ENCODE peak calls at places on chromosomes 11 and 22, in eight cellular contexts. One of them, this sample, is unnamed.

GRCh38 chr11:23723861-23724260 is 773.0 kb upstream of the LUZP2 start:
- DNase-seq in GM04504: no peak
- DNase-seq in endothelial cell: no peak
- DNase-seq in AG08395: no peak
- DNase-seq in GM13977: peak
- DNase-seq in brain microvascular endothelial cell: no peak
- DNase-seq in Calu3: no peak
- DNase-seq in iris pigment epithelial cell: peak
- DNase-seq in this sample: no peak

GRCh38 chr11:19938051-19938856 is 222.0 kb downstream of the DBX1 start:
- DNase-seq in GM04504: no peak
- DNase-seq in GM13977: peak
- DNase-seq in brain microvascular endothelial cell: peak
- DNase-seq in endothelial cell: peak
- DNase-seq in iris pigment epithelial cell: peak
- DNase-seq in AG08395: peak
- DNase-seq in Calu3: peak
- DNase-seq in this sample: peak

GRCh38 chr22:26573026-26573662 is 16.8 kb downstream of the TPST2 start:
- DNase-seq in endothelial cell: no peak
- DNase-seq in Calu3: no peak
- DNase-seq in GM13977: no peak
- DNase-seq in brain microvascular endothelial cell: no peak
- DNase-seq in iris pigment epithelial cell: no peak
- DNase-seq in AG08395: peak
- DNase-seq in GM04504: peak
- DNase-seq in this sample: peak

GRCh38 chr22:27867114-27867957 is 51.7 kb downstream of the PITPNB start:
- DNase-seq in AG08395: no peak
- DNase-seq in Calu3: no peak
- DNase-seq in brain microvascular endothelial cell: peak
- DNase-seq in GM04504: no peak
- DNase-seq in iris pigment epithelial cell: peak
- DNase-seq in GM13977: no peak
- DNase-seq in endothelial cell: no peak
- DNase-seq in this sample: peak

GRCh38 chr11:75526192-75526541 is 426 bp upstream of the GDPD5 start:
- DNase-seq in GM13977: no peak
- DNase-seq in endothelial cell: no peak
- DNase-seq in GM04504: no peak
- DNase-seq in AG08395: no peak
- DNase-seq in brain microvascular endothelial cell: no peak
- DNase-seq in iris pigment epithelial cell: no peak
- DNase-seq in Calu3: no peak
- DNase-seq in this sample: no peak

GRCh38 chr22:48434156-48434867 is 1393.4 kb downstream of the BRD1 start:
- DNase-seq in GM04504: no peak
- DNase-seq in Calu3: no peak
- DNase-seq in GM13977: no peak
- DNase-seq in iris pigment epithelial cell: no peak
- DNase-seq in endothelial cell: no peak
- DNase-seq in brain microvascular endothelial cell: no peak
- DNase-seq in AG08395: no peak
- DNase-seq in this sample: no peak

GRCh38 chr11:78832226-78832947 is 257.7 kb upstream of the NARS2 start:
- DNase-seq in GM04504: no peak
- DNase-seq in AG08395: no peak
- DNase-seq in brain microvascular endothelial cell: no peak
- DNase-seq in endothelial cell: no peak
- DNase-seq in GM13977: no peak
- DNase-seq in Calu3: no peak
- DNase-seq in iris pigment epithelial cell: no peak
- DNase-seq in this sample: no peak

GRCh38 chr22:43879901-43880742 is 11.7 kb downstream of the PNPLA5 start:
- DNase-seq in AG08395: no peak
- DNase-seq in Calu3: no peak
- DNase-seq in endothelial cell: no peak
- DNase-seq in GM13977: no peak
- DNase-seq in GM04504: no peak
- DNase-seq in brain microvascular endothelial cell: no peak
- DNase-seq in iris pigment epithelial cell: no peak
- DNase-seq in this sample: no peak

GRCh38 chr11:10809373-10810199 is 860 bp upstream of the EIF4G2 start:
- DNase-seq in Calu3: peak
- DNase-seq in GM13977: peak
- DNase-seq in iris pigment epithelial cell: peak
- DNase-seq in AG08395: peak
- DNase-seq in brain microvascular endothelial cell: peak
- DNase-seq in GM04504: peak
- DNase-seq in endothelial cell: peak
- DNase-seq in this sample: peak

GRCh38 chr11:93225642-93226041 is 27.9 kb upstream of the SLC36A4 start:
- DNase-seq in brain microvascular endothelial cell: no peak
- DNase-seq in AG08395: peak
- DNase-seq in iris pigment epithelial cell: peak
- DNase-seq in endothelial cell: no peak
- DNase-seq in GM04504: no peak
- DNase-seq in Calu3: no peak
- DNase-seq in GM13977: peak
- DNase-seq in this sample: peak

GRCh38 chr11:16987205-16987568 is 27.0 kb downstream of the PLEKHA7 start:
- DNase-seq in GM13977: no peak
- DNase-seq in brain microvascular endothelial cell: no peak
- DNase-seq in iris pigment epithelial cell: no peak
- DNase-seq in endothelial cell: no peak
- DNase-seq in AG08395: no peak
- DNase-seq in GM04504: no peak
- DNase-seq in Calu3: peak
- DNase-seq in this sample: no peak

GRCh38 chr22:45358127-45358526 is 48.4 kb downstream of the FAM118A start:
- DNase-seq in GM04504: no peak
- DNase-seq in GM13977: no peak
- DNase-seq in Calu3: no peak
- DNase-seq in iris pigment epithelial cell: no peak
- DNase-seq in endothelial cell: no peak
- DNase-seq in brain microvascular endothelial cell: no peak
- DNase-seq in AG08395: no peak
- DNase-seq in this sample: peak

GRCh38 chr11:84685976-84686375 is 941.2 kb downstream of the DLG2 start:
- DNase-seq in endothelial cell: no peak
- DNase-seq in iris pigment epithelial cell: no peak
- DNase-seq in AG08395: no peak
- DNase-seq in GM04504: no peak
- DNase-seq in GM13977: no peak
- DNase-seq in Calu3: no peak
- DNase-seq in brain microvascular endothelial cell: no peak
- DNase-seq in this sample: no peak

GRCh38 chr22:49965291-49966040 is 4.9 kb downstream of the PIM3 start:
- DNase-seq in GM04504: no peak
- DNase-seq in endothelial cell: no peak
- DNase-seq in brain microvascular endothelial cell: no peak
- DNase-seq in Calu3: no peak
- DNase-seq in GM13977: no peak
- DNase-seq in iris pigment epithelial cell: no peak
- DNase-seq in AG08395: no peak
- DNase-seq in this sample: no peak

GRCh38 chr22:42416671-42417230 is 15.5 kb downstream of the NFAM1 start:
- DNase-seq in endothelial cell: no peak
- DNase-seq in brain microvascular endothelial cell: no peak
- DNase-seq in GM04504: no peak
- DNase-seq in AG08395: no peak
- DNase-seq in Calu3: no peak
- DNase-seq in GM13977: no peak
- DNase-seq in iris pigment epithelial cell: no peak
- DNase-seq in this sample: no peak

GRCh38 chr11:47108214-47108613 is 68.5 kb downstream of the ARFGAP2 start:
- DNase-seq in Calu3: no peak
- DNase-seq in iris pigment epithelial cell: no peak
- DNase-seq in endothelial cell: no peak
- DNase-seq in GM04504: no peak
- DNase-seq in GM13977: no peak
- DNase-seq in brain microvascular endothelial cell: no peak
- DNase-seq in AG08395: no peak
- DNase-seq in this sample: no peak